ENCODE peak calls at places on chromosome 16, in nine cellular contexts. One of them, this sample, is unnamed.

GRCh38 chr16:4184038-4184702 is 57.7 kb downstream of the SRL start:
- DNase-seq in thoracic aorta: no peak
- DNase-seq in stimulated activated CD8-positive, alpha-beta memory T cell treated with anti-CD3 and anti-CD28 coated beads, Interleukin-4, amount 100 ng/mL, for 1 hour: no peak
- DNase-seq in fibroblast of lung: no peak
- DNase-seq in HFF-Myc: no peak
- DNase-seq in adipocyte: no peak
- DNase-seq in HT-29: no peak
- DNase-seq in HuH-7: no peak
- DNase-seq in EL: no peak
- DNase-seq in this sample: peak

GRCh38 chr16:88769617-88770458 is 15.2 kb downstream of the PIEZO1 start:
- DNase-seq in thoracic aorta: no peak
- DNase-seq in stimulated activated CD8-positive, alpha-beta memory T cell treated with anti-CD3 and anti-CD28 coated beads, Interleukin-4, amount 100 ng/mL, for 1 hour: no peak
- DNase-seq in fibroblast of lung: no peak
- DNase-seq in HFF-Myc: no peak
- DNase-seq in adipocyte: no peak
- DNase-seq in HT-29: peak
- DNase-seq in HuH-7: peak
- DNase-seq in EL: no peak
- DNase-seq in this sample: no peak

GRCh38 chr16:29825145-29826044 is 5.1 kb downstream of the MVP start:
- DNase-seq in thoracic aorta: no peak
- DNase-seq in stimulated activated CD8-positive, alpha-beta memory T cell treated with anti-CD3 and anti-CD28 coated beads, Interleukin-4, amount 100 ng/mL, for 1 hour: no peak
- DNase-seq in fibroblast of lung: peak
- DNase-seq in HFF-Myc: peak
- DNase-seq in adipocyte: peak
- DNase-seq in HT-29: peak
- DNase-seq in HuH-7: no peak
- DNase-seq in EL: peak
- DNase-seq in this sample: peak

GRCh38 chr16:57867000-57867561 is 64.8 kb upstream of the KIFC3 start:
- DNase-seq in thoracic aorta: no peak
- DNase-seq in stimulated activated CD8-positive, alpha-beta memory T cell treated with anti-CD3 and anti-CD28 coated beads, Interleukin-4, amount 100 ng/mL, for 1 hour: no peak
- DNase-seq in fibroblast of lung: no peak
- DNase-seq in HFF-Myc: no peak
- DNase-seq in adipocyte: no peak
- DNase-seq in HT-29: no peak
- DNase-seq in HuH-7: no peak
- DNase-seq in EL: peak
- DNase-seq in this sample: no peak

GRCh38 chr16:56907401-56907800 is 24.5 kb upstream of the HERPUD1 start:
- DNase-seq in thoracic aorta: no peak
- DNase-seq in stimulated activated CD8-positive, alpha-beta memory T cell treated with anti-CD3 and anti-CD28 coated beads, Interleukin-4, amount 100 ng/mL, for 1 hour: no peak
- DNase-seq in fibroblast of lung: no peak
- DNase-seq in HFF-Myc: no peak
- DNase-seq in adipocyte: no peak
- DNase-seq in HT-29: no peak
- DNase-seq in HuH-7: no peak
- DNase-seq in EL: no peak
- DNase-seq in this sample: no peak

GRCh38 chr16:17272716-17273115 is 198.0 kb downstream of the XYLT1 start:
- DNase-seq in thoracic aorta: no peak
- DNase-seq in stimulated activated CD8-positive, alpha-beta memory T cell treated with anti-CD3 and anti-CD28 coated beads, Interleukin-4, amount 100 ng/mL, for 1 hour: no peak
- DNase-seq in fibroblast of lung: no peak
- DNase-seq in HFF-Myc: no peak
- DNase-seq in adipocyte: no peak
- DNase-seq in HT-29: no peak
- DNase-seq in HuH-7: no peak
- DNase-seq in EL: no peak
- DNase-seq in this sample: no peak

GRCh38 chr16:2687531-2688308 is 5.4 kb downstream of the KCTD5 start:
- DNase-seq in thoracic aorta: no peak
- DNase-seq in stimulated activated CD8-positive, alpha-beta memory T cell treated with anti-CD3 and anti-CD28 coated beads, Interleukin-4, amount 100 ng/mL, for 1 hour: no peak
- DNase-seq in fibroblast of lung: no peak
- DNase-seq in HFF-Myc: no peak
- DNase-seq in adipocyte: no peak
- DNase-seq in HT-29: no peak
- DNase-seq in HuH-7: peak
- DNase-seq in EL: no peak
- DNase-seq in this sample: no peak

GRCh38 chr16:20899503-20900298 is 457 bp downstream of the DCUN1D3 start:
- DNase-seq in thoracic aorta: no peak
- DNase-seq in stimulated activated CD8-positive, alpha-beta memory T cell treated with anti-CD3 and anti-CD28 coated beads, Interleukin-4, amount 100 ng/mL, for 1 hour: peak
- DNase-seq in fibroblast of lung: no peak
- DNase-seq in HFF-Myc: no peak
- DNase-seq in adipocyte: peak
- DNase-seq in HT-29: peak
- DNase-seq in HuH-7: peak
- DNase-seq in EL: peak
- DNase-seq in this sample: peak

GRCh38 chr16:50644730-50645129 is 36.4 kb downstream of the SNX20 start:
- DNase-seq in thoracic aorta: no peak
- DNase-seq in stimulated activated CD8-positive, alpha-beta memory T cell treated with anti-CD3 and anti-CD28 coated beads, Interleukin-4, amount 100 ng/mL, for 1 hour: no peak
- DNase-seq in fibroblast of lung: peak
- DNase-seq in HFF-Myc: no peak
- DNase-seq in adipocyte: peak
- DNase-seq in HT-29: no peak
- DNase-seq in HuH-7: no peak
- DNase-seq in EL: peak
- DNase-seq in this sample: no peak

GRCh38 chr16:84739349-84740124 is 39.7 kb downstream of the USP10 start:
- DNase-seq in thoracic aorta: no peak
- DNase-seq in stimulated activated CD8-positive, alpha-beta memory T cell treated with anti-CD3 and anti-CD28 coated beads, Interleukin-4, amount 100 ng/mL, for 1 hour: no peak
- DNase-seq in fibroblast of lung: peak
- DNase-seq in HFF-Myc: no peak
- DNase-seq in adipocyte: peak
- DNase-seq in HT-29: no peak
- DNase-seq in HuH-7: no peak
- DNase-seq in EL: peak
- DNase-seq in this sample: no peak

GRCh38 chr16:71853413-71853812 is 7.6 kb downstream of the ATXN1L start:
- DNase-seq in thoracic aorta: no peak
- DNase-seq in stimulated activated CD8-positive, alpha-beta memory T cell treated with anti-CD3 and anti-CD28 coated beads, Interleukin-4, amount 100 ng/mL, for 1 hour: no peak
- DNase-seq in fibroblast of lung: no peak
- DNase-seq in HFF-Myc: no peak
- DNase-seq in adipocyte: no peak
- DNase-seq in HT-29: no peak
- DNase-seq in HuH-7: no peak
- DNase-seq in EL: no peak
- DNase-seq in this sample: no peak

GRCh38 chr16:56355221-56355620 is 70.1 kb downstream of the AMFR start:
- DNase-seq in thoracic aorta: no peak
- DNase-seq in stimulated activated CD8-positive, alpha-beta memory T cell treated with anti-CD3 and anti-CD28 coated beads, Interleukin-4, amount 100 ng/mL, for 1 hour: no peak
- DNase-seq in fibroblast of lung: no peak
- DNase-seq in HFF-Myc: no peak
- DNase-seq in adipocyte: no peak
- DNase-seq in HT-29: no peak
- DNase-seq in HuH-7: no peak
- DNase-seq in EL: no peak
- DNase-seq in this sample: peak

GRCh38 chr16:2743007-2743810 is 9.2 kb upstream of the SRRM2 start:
- DNase-seq in thoracic aorta: no peak
- DNase-seq in stimulated activated CD8-positive, alpha-beta memory T cell treated with anti-CD3 and anti-CD28 coated beads, Interleukin-4, amount 100 ng/mL, for 1 hour: no peak
- DNase-seq in fibroblast of lung: no peak
- DNase-seq in HFF-Myc: no peak
- DNase-seq in adipocyte: no peak
- DNase-seq in HT-29: no peak
- DNase-seq in HuH-7: no peak
- DNase-seq in EL: no peak
- DNase-seq in this sample: peak

GRCh38 chr16:85354623-85355514 is 242.6 kb upstream of the CIBAR2 start:
- DNase-seq in thoracic aorta: no peak
- DNase-seq in stimulated activated CD8-positive, alpha-beta memory T cell treated with anti-CD3 and anti-CD28 coated beads, Interleukin-4, amount 100 ng/mL, for 1 hour: no peak
- DNase-seq in fibroblast of lung: peak
- DNase-seq in HFF-Myc: peak
- DNase-seq in adipocyte: peak
- DNase-seq in HT-29: peak
- DNase-seq in HuH-7: no peak
- DNase-seq in EL: peak
- DNase-seq in this sample: no peak